ENCODE peak calls at places on chromosomes 16 and 17, in eight cellular contexts. O is endodermal cell, Q is psoas muscle, E is tibial artery, L is cardiac muscle cell, V is astrocyte of the spinal cord, N is tibial nerve, Z is stomach. I is an unnamed sample.

GRCh38 chr17:35811759-35812158 is 2.5 kb downstream of the TAF15 start:
- DNase-seq in E (no peak), N (no peak), Z (no peak), O (no peak), Q (no peak), V (no peak), L (no peak), I (no peak)

GRCh38 chr17:75125984-75126383 is 5.6 kb downstream of the NT5C start:
- DNase-seq in E (no peak), O (peak), N (no peak), V (no peak), Q (no peak), Z (no peak), L (no peak), I (no peak)

GRCh38 chr16:23469814-23470213 is 16.8 kb upstream of the COG7 start:
- DNase-seq in Z (no peak), Q (no peak), N (no peak), V (peak), E (no peak), L (peak), O (no peak), I (peak)

GRCh38 chr16:46673320-46674013 is 15.5 kb downstream of the VPS35 start:
- DNase-seq in E (no peak), N (no peak), V (peak), Q (no peak), Z (peak), O (peak), L (peak), I (peak)

GRCh38 chr16:79601092-79601977 is 798 bp upstream of the MAF start:
- DNase-seq in Q (peak), E (peak), N (peak), V (peak), O (peak), Z (peak), L (peak), I (no peak)

GRCh38 chr16:48911700-48912099 is 301.7 kb upstream of the N4BP1 start:
- DNase-seq in N (no peak), Q (no peak), O (peak), E (no peak), V (no peak), Z (no peak), L (no peak), I (peak)

GRCh38 chr16:73126453-73126853 is 78.5 kb upstream of the ZFHX3 start:
- DNase-seq in Z (no peak), O (no peak), Q (peak), L (peak), V (peak), E (peak), N (peak), I (peak)

GRCh38 chr17:77322284-77322533 is 181.4 kb downstream of the SEC14L1 start:
- DNase-seq in V (no peak), O (no peak), Q (no peak), Z (no peak), L (peak), N (no peak), E (no peak), I (no peak)

GRCh38 chr16:22313876-22314470 is 16.8 kb downstream of the POLR3E start:
- DNase-seq in V (no peak), Q (no peak), Z (peak), E (no peak), L (no peak), O (peak), N (no peak), I (no peak)

GRCh38 chr17:68381076-68381900 is 76.0 kb downstream of the WIPI1 start:
- DNase-seq in V (peak), L (peak), E (no peak), N (no peak), Q (no peak), Z (peak), O (no peak), I (peak)

GRCh38 chr16:50303041-50303604 is 36.8 kb downstream of the ADCY7 start:
- DNase-seq in N (no peak), Q (no peak), E (peak), L (peak), V (peak), O (peak), Z (no peak), I (no peak)

DNA sequence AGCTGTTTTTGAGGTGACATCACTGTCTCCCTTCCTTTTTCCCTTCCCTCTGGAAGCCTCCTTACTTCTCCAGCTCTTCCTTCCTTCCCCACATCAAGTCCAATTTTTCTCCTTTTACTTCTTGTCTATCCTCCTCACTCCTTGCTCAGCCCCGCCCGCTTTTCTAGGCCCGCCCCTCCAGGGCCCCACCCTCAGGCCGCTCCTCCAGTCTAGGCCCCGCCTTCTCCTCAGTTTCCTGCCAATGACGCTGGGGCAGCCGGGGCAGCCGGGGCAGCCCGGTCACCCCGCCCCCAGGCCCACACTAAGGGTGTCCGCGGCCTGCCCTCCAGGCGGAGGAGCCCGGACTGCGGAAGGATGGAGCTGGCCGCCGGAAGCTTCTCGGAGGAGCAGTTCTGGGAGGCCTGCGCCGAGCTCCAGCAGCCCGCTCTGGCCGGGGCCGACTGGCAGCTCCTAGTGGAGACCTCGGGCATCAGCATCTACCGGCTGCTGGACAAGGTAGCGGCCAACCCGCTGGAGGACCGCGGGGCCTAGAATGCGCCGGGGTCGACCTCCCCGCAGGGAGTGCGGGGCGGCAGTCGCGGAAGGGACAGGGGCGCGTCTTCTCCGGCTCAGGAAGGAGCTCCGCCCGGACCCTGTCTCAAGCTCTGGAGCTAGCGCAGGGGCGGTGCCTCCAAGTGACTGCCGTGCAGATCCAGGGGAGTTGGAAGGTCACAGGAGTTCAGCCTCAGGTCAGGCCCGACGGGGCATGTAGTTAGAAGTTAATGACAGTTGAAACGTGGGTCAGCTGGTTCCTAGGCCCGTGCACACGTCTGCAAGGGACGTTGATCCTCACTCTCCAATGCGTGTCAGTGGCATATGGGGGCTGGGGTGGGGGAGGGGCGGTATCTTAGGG is at the start of gene PCTP:
- DNase-seq in O (peak), L (peak), Q (peak), E (peak), Z (peak), N (peak), V (peak), I (peak)
- TF ChIP-seq CTCF in O (peak), L (peak), Q (peak), E (peak), Z (peak), N (peak), V (peak), I (no peak)

DNA sequence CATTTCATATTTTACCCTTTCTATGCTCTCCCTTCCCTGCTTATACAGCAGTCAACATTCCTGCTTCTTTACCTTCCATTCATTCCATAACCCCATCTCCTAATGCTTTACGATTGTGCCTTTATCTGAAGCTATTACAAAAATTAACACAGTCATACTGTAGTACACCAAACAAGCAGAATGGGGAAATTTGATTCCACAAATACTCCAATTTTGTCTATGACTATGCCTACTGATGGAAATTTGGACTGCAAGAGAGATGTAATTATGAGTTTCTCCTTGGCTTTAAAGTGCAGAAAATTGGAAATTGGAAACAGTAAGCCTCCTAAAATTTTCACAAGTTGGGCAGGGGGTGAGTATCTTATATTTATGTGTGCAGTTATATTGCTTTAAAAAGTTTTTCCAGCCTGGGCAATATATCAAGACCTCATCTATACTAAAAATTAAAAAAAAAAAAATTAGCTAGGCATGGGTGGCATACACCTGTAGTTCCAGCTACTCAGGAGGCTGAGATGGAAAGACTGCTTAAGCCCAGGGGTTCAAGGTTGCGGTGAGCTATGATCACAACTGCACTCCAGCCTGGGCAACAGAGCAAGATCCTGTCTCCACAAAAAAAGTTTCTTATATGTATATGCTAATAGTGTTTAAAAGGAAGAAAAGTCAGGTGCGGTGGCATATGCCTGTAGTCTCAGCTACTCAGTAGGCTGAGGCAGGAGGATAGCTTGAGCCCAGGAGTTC is 3.0 kb downstream of the APPBP2 start:
- DNase-seq in O (peak), Z (no peak), E (no peak), V (no peak), Q (no peak), N (no peak), L (no peak), I (no peak)
- H3K4me3 ChIP-seq in O (peak), Z (no peak), E (no peak), V (no peak), Q (peak), N (no peak), L (no peak), I (no peak)

GRCh38 chr16:9969580-9969979 is 212.6 kb downstream of the GRIN2A start:
- DNase-seq in L (no peak), E (no peak), Z (no peak), V (no peak), Q (no peak), O (no peak), N (no peak), I (peak)
- TF ChIP-seq CTCF in L (no peak), E (no peak), Z (no peak), V (no peak), Q (no peak), O (peak), N (no peak), I (no peak)

DNA sequence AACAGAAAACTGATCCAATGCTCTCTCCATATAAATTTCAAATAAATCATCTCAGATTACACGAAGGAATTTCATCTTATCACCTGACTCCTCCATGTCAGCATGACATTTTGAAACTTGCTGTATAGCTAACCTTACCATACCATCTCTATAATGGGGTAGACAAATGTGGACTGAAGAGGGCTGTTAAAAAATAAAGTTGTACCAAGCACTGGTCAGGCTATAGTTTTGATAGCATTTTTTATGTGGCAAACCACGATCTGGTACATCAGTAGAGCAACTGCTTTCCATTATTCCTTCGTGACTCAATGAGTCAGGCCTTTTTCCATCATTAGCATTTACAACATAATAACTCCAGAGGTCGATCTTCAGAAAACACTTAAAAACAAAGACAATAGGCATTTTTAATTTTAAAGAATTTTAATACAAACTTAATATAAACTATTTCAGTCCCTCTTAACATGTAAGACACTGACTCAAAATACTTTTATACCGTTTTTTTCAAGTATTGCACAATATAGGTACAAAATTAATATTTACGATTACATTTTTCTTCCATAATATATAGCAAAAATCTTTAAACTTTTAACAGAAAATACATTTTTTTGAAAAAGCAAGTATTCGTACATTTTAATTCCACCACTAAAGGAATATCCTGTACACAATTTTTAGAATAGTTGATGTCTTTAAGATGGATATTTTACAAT is 4.2 kb downstream of the TOB1 start:
- DNase-seq in Q (no peak), V (no peak), N (no peak), Z (no peak), O (no peak), L (no peak), E (no peak), I (peak)
- H3K4me3 ChIP-seq in Q (peak), V (no peak), N (no peak), Z (peak), O (no peak), L (no peak), E (peak), I (no peak)